ENCODE peak calls at places on chromosomes 11 and 22, in five cellular contexts. One of them, this sample, is unnamed. For H3K9me3, the result is how much of the 10 kb centered on the place peaks cover.

GRCh38 chr11:103978588-103979580 is 57.6 kb upstream of the DDI1 start:
- DNase-seq in AG04450: no peak
- DNase-seq in CD8-positive, alpha-beta memory T cell: no peak
- DNase-seq in colonic mucosa: no peak
- DNase-seq in sigmoid colon: no peak
- DNase-seq in this sample: no peak

GRCh38 chr11:73176145-73176891 is 34.2 kb upstream of the FCHSD2 start:
- DNase-seq in CD8-positive, alpha-beta memory T cell: no peak
- DNase-seq in AG04450: no peak
- DNase-seq in sigmoid colon: peak
- DNase-seq in colonic mucosa: no peak
- DNase-seq in this sample: no peak

GRCh38 chr11:94457118-94458029 is 36.3 kb downstream of the MRE11 start:
- DNase-seq in sigmoid colon: no peak
- DNase-seq in colonic mucosa: no peak
- DNase-seq in AG04450: no peak
- DNase-seq in CD8-positive, alpha-beta memory T cell: no peak
- DNase-seq in this sample: no peak

GRCh38 chr11:128422576-128423370 is 164.6 kb downstream of the ETS1 start:
- DNase-seq in AG04450: no peak
- DNase-seq in sigmoid colon: no peak
- DNase-seq in CD8-positive, alpha-beta memory T cell: peak
- DNase-seq in colonic mucosa: no peak
- DNase-seq in this sample: peak

GRCh38 chr11:123314972-123315371 is 115.1 kb upstream of the GRAMD1B start:
- DNase-seq in AG04450: no peak
- DNase-seq in sigmoid colon: no peak
- DNase-seq in CD8-positive, alpha-beta memory T cell: no peak
- DNase-seq in colonic mucosa: no peak
- DNase-seq in this sample: no peak

GRCh38 chr22:46657996-46658947 is 38.1 kb downstream of the GRAMD4 start:
- DNase-seq in CD8-positive, alpha-beta memory T cell: no peak
- DNase-seq in colonic mucosa: no peak
- DNase-seq in AG04450: no peak
- DNase-seq in sigmoid colon: no peak
- DNase-seq in this sample: no peak

GRCh38 chr11:57318178-57318577 is 6.6 kb downstream of the TNKS1BP1 start:
- DNase-seq in sigmoid colon: peak
- DNase-seq in AG04450: no peak
- DNase-seq in colonic mucosa: peak
- DNase-seq in CD8-positive, alpha-beta memory T cell: no peak
- DNase-seq in this sample: no peak

GRCh38 chr11:62560566-62561103 is 13.1 kb downstream of the EEF1G start:
- DNase-seq in colonic mucosa: peak
- DNase-seq in sigmoid colon: peak
- DNase-seq in AG04450: peak
- DNase-seq in CD8-positive, alpha-beta memory T cell: peak
- DNase-seq in this sample: peak

GRCh38 chr11:59429924-59430516 is 3.8 kb upstream of the OR5A2 start:
- DNase-seq in CD8-positive, alpha-beta memory T cell: no peak
- DNase-seq in sigmoid colon: no peak
- DNase-seq in colonic mucosa: peak
- DNase-seq in AG04450: peak
- DNase-seq in this sample: peak

GRCh38 chr11:34263462-34264186 is 94.2 kb downstream of the ABTB2 start:
- DNase-seq in AG04450: peak
- DNase-seq in sigmoid colon: peak
- DNase-seq in CD8-positive, alpha-beta memory T cell: no peak
- DNase-seq in colonic mucosa: peak
- DNase-seq in this sample: no peak

GRCh38 chr11:9601041-9601875 is 27.8 kb downstream of the WEE1 start:
- DNase-seq in AG04450: peak
- DNase-seq in sigmoid colon: no peak
- DNase-seq in CD8-positive, alpha-beta memory T cell: peak
- DNase-seq in colonic mucosa: peak
- DNase-seq in this sample: peak

GRCh38 chr22:49736538-49736937 is 91.1 kb downstream of the BRD1 start:
- DNase-seq in CD8-positive, alpha-beta memory T cell: no peak
- DNase-seq in colonic mucosa: no peak
- DNase-seq in AG04450: no peak
- DNase-seq in sigmoid colon: no peak
- DNase-seq in this sample: no peak

GRCh38 chr22:44441401-44442185 is 56.4 kb downstream of the RTL6 start:
- DNase-seq in sigmoid colon: peak
- DNase-seq in colonic mucosa: no peak
- DNase-seq in AG04450: no peak
- DNase-seq in CD8-positive, alpha-beta memory T cell: no peak
- DNase-seq in this sample: no peak

GRCh38 chr11:131137046-131137445 is 220.8 kb upstream of the SNX19 start:
- DNase-seq in colonic mucosa: no peak
- DNase-seq in AG04450: no peak
- DNase-seq in sigmoid colon: no peak
- DNase-seq in CD8-positive, alpha-beta memory T cell: no peak
- DNase-seq in this sample: no peak

GRCh38 chr11:123474994-123475393 is 44.9 kb downstream of the GRAMD1B start:
- DNase-seq in AG04450: no peak
- DNase-seq in sigmoid colon: peak
- DNase-seq in colonic mucosa: no peak
- DNase-seq in CD8-positive, alpha-beta memory T cell: no peak
- DNase-seq in this sample: no peak

GRCh38 chr11:10518123-10518522 is 22.9 kb downstream of the RNF141 start:
- DNase-seq in sigmoid colon: no peak
- DNase-seq in AG04450: no peak
- DNase-seq in CD8-positive, alpha-beta memory T cell: no peak
- DNase-seq in colonic mucosa: no peak
- DNase-seq in this sample: no peak

GRCh38 chr11:4495986-4496385 is 13.5 kb downstream of the OR52K1 start:
- DNase-seq in colonic mucosa: no peak
- DNase-seq in AG04450: no peak
- DNase-seq in sigmoid colon: no peak
- DNase-seq in CD8-positive, alpha-beta memory T cell: no peak
- DNase-seq in this sample: no peak

GRCh38 chr11:61834278-61835004 is 6.3 kb downstream of the FADS2 start:
- DNase-seq in AG04450: no peak
- DNase-seq in colonic mucosa: peak
- DNase-seq in sigmoid colon: no peak
- DNase-seq in CD8-positive, alpha-beta memory T cell: peak
- DNase-seq in this sample: peak

GRCh38 chr11:126101930-126102283 is 39.2 kb upstream of the CDON start:
- DNase-seq in sigmoid colon: no peak
- DNase-seq in CD8-positive, alpha-beta memory T cell: no peak
- DNase-seq in colonic mucosa: no peak
- DNase-seq in AG04450: no peak
- DNase-seq in this sample: no peak

GRCh38 chr11:94171693-94172440 is 43.2 kb downstream of the PANX1 start:
- DNase-seq in CD8-positive, alpha-beta memory T cell: no peak
- DNase-seq in colonic mucosa: peak
- DNase-seq in sigmoid colon: no peak
- DNase-seq in AG04450: no peak
- DNase-seq in this sample: no peak

GRCh38 chr11:34936945-34937344 is 20.5 kb downstream of the PDHX start:
- DNase-seq in sigmoid colon: no peak
- DNase-seq in CD8-positive, alpha-beta memory T cell: no peak
- DNase-seq in AG04450: no peak
- DNase-seq in colonic mucosa: no peak
- DNase-seq in this sample: no peak

GRCh38 chr22:31818481-31819392 is 64.9 kb downstream of the DEPDC5 start:
- DNase-seq in sigmoid colon: no peak
- DNase-seq in colonic mucosa: no peak
- DNase-seq in AG04450: no peak
- DNase-seq in CD8-positive, alpha-beta memory T cell: no peak
- DNase-seq in this sample: no peak

GRCh38 chr11:11620966-11621880 is 582 bp downstream of the GALNT18 start:
- DNase-seq in AG04450: no peak
- DNase-seq in colonic mucosa: peak
- DNase-seq in sigmoid colon: peak
- DNase-seq in CD8-positive, alpha-beta memory T cell: no peak
- DNase-seq in this sample: no peak

GRCh38 chr11:112106070-112106469 is 19.4 kb downstream of the SDHD start:
- DNase-seq in AG04450: no peak
- DNase-seq in CD8-positive, alpha-beta memory T cell: no peak
- DNase-seq in colonic mucosa: no peak
- DNase-seq in sigmoid colon: no peak
- DNase-seq in this sample: no peak

GRCh38 chr11:22774716-22775115 is 54.9 kb downstream of the SVIP start:
- DNase-seq in AG04450: no peak
- DNase-seq in colonic mucosa: no peak
- DNase-seq in CD8-positive, alpha-beta memory T cell: no peak
- DNase-seq in sigmoid colon: no peak
- DNase-seq in this sample: no peak

GRCh38 chr11:47216141-47216798 is 1.5 kb downstream of the DDB2 start:
- DNase-seq in colonic mucosa: peak
- DNase-seq in sigmoid colon: no peak
- DNase-seq in AG04450: no peak
- DNase-seq in CD8-positive, alpha-beta memory T cell: no peak
- DNase-seq in this sample: peak

GRCh38 chr22:36850682-36851081 is 10.1 kb upstream of the NCF4 start:
- DNase-seq in colonic mucosa: no peak
- DNase-seq in AG04450: no peak
- DNase-seq in CD8-positive, alpha-beta memory T cell: no peak
- DNase-seq in sigmoid colon: no peak
- DNase-seq in this sample: no peak

GRCh38 chr22:36846949-36847348 is 13.9 kb upstream of the NCF4 start:
- DNase-seq in sigmoid colon: no peak
- DNase-seq in CD8-positive, alpha-beta memory T cell: no peak
- DNase-seq in AG04450: no peak
- DNase-seq in colonic mucosa: no peak
- DNase-seq in this sample: no peak

GRCh38 chr22:36850016-36850415 is 10.8 kb upstream of the NCF4 start:
- DNase-seq in sigmoid colon: no peak
- DNase-seq in AG04450: no peak
- DNase-seq in CD8-positive, alpha-beta memory T cell: no peak
- DNase-seq in colonic mucosa: no peak
- DNase-seq in this sample: no peak

DNA sequence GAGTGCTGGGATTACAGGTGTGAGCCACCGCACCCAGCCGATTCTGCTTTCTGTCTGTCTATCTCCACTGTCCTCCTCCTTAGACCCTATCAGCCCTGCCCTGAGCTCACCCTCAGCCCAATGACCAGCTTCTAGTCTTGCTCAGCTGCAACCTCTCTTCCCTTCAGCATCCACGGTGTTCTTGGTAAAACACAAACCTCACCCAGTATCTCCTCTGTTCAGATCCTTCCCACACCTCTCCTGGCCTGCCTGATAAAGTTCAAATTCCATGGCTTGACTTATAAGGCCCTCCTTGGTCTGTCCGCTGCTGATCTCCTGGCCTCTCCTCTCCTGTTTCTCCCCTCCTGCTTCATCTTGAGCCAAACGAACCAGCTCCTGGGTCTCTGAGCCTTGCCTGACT is 14.5 kb upstream of the NCF4 start:
- DNase-seq in CD8-positive, alpha-beta memory T cell: no peak
- DNase-seq in AG04450: no peak
- DNase-seq in sigmoid colon: no peak
- DNase-seq in colonic mucosa: no peak
- DNase-seq in this sample: no peak
- H3K9me3 ChIP-seq in CD8-positive, alpha-beta memory T cell: under half
- H3K9me3 ChIP-seq in AG04450: under half
- H3K9me3 ChIP-seq in sigmoid colon: under half
- H3K9me3 ChIP-seq in colonic mucosa: under half
- H3K9me3 ChIP-seq in this sample: under half

GRCh38 chr11:31817054-31817620 is 6.0 kb upstream of the PAX6 start:
- DNase-seq in sigmoid colon: peak
- DNase-seq in AG04450: no peak
- DNase-seq in colonic mucosa: no peak
- DNase-seq in CD8-positive, alpha-beta memory T cell: no peak
- DNase-seq in this sample: no peak
- H3K9me3 ChIP-seq in sigmoid colon: under half
- H3K9me3 ChIP-seq in AG04450: under half
- H3K9me3 ChIP-seq in colonic mucosa: under half
- H3K9me3 ChIP-seq in CD8-positive, alpha-beta memory T cell: under half
- H3K9me3 ChIP-seq in this sample: under half

GRCh38 chr11:54930930-54931329 is 224.3 kb downstream of the OR4A5 start:
- DNase-seq in colonic mucosa: no peak
- DNase-seq in AG04450: no peak
- DNase-seq in CD8-positive, alpha-beta memory T cell: no peak
- DNase-seq in sigmoid colon: peak
- DNase-seq in this sample: no peak
- H3K9me3 ChIP-seq in colonic mucosa: under half
- H3K9me3 ChIP-seq in AG04450: under half
- H3K9me3 ChIP-seq in CD8-positive, alpha-beta memory T cell: under half
- H3K9me3 ChIP-seq in sigmoid colon: under half
- H3K9me3 ChIP-seq in this sample: under half

DNA sequence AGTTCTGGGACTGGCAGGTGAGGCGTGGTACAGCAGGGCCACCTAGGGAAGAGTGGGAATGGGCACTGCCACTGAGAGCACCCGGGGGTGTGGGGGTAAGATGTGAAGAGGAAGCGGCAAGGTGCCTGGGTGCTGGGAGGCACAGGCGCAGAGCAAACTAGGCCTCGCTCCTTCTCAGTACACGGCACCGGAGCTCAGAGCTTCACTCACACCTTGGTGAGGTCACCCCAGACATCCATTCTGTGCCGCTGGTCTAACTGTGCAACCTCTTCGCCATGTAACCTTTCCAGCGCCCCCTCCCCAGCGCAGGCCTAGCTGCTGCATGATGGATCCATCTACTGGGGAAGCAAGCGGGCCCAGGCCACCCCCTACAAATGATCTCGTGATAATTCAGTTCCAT is 1475.0 kb downstream of the TBC1D22A start:
- DNase-seq in colonic mucosa: no peak
- DNase-seq in CD8-positive, alpha-beta memory T cell: no peak
- DNase-seq in sigmoid colon: no peak
- DNase-seq in AG04450: no peak
- DNase-seq in this sample: no peak
- H3K9me3 ChIP-seq in colonic mucosa: under half
- H3K9me3 ChIP-seq in CD8-positive, alpha-beta memory T cell: under half
- H3K9me3 ChIP-seq in sigmoid colon: under half
- H3K9me3 ChIP-seq in AG04450: half or more
- H3K9me3 ChIP-seq in this sample: under half

GRCh38 chr11:60679879-60680278 is 19.5 kb upstream of the MS4A8 start:
- DNase-seq in CD8-positive, alpha-beta memory T cell: no peak
- DNase-seq in colonic mucosa: no peak
- DNase-seq in sigmoid colon: no peak
- DNase-seq in AG04450: no peak
- DNase-seq in this sample: no peak

DNA sequence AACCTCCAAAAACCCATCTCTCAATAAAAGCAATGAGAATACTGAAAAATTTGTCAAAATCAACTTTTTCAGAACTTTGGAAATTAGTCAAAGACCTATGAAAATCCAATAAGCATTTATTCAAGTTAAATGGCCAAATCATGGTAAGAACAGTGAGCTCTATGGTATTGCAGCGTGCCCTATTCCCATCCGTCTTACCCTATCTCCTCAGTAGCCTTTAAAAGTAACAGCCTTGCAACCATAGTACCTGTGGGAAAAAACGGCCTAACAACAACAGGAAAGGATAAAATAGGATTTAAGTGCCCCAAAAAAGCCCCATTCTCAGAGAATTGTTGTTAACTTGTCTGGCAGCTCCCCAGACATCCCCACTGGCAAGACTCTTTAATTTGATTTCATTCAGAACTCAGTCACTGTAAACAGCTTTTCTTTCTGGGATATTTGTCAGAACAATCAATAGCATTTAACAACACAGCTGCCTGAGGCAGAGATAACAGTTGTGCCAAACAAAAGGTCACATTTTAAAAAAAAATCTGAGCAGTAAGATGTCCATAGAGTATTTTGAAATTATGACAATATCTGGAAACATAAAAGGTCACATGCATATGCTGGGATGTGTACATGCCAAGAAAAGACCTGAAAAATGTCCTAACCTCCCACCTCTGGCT is 18.8 kb upstream of the MS4A8 start:
- DNase-seq in CD8-positive, alpha-beta memory T cell: no peak
- DNase-seq in colonic mucosa: no peak
- DNase-seq in sigmoid colon: no peak
- DNase-seq in AG04450: no peak
- DNase-seq in this sample: no peak
- H3K9me3 ChIP-seq in CD8-positive, alpha-beta memory T cell: under half
- H3K9me3 ChIP-seq in colonic mucosa: under half
- H3K9me3 ChIP-seq in sigmoid colon: under half
- H3K9me3 ChIP-seq in AG04450: under half
- H3K9me3 ChIP-seq in this sample: under half

This sample was measured in T-helper 17 cell.